ENCODE peak calls at places on chromosomes 4 and X, in nine cellular contexts. W is Panc1, J is cardiac muscle cell, U is thoracic aorta, T is adrenal gland, E is colonic mucosa, L is thyroid gland, B is lower lobe of right lung, Q is ovary. K is an unnamed sample.

GRCh38 chr4:81422591-81422990 is 49.1 kb downstream of the RASGEF1B start:
- DNase-seq in W (no peak), J (no peak), U (no peak), T (no peak), E (no peak), L (no peak), B (no peak), Q (no peak), K (no peak)

GRCh38 chr4:140635606-140636005 is 66.8 kb upstream of the UCP1 start:
- DNase-seq in W (no peak), J (peak; percentile 54), U (no peak), T (no peak), E (peak; percentile 34), L (no peak), B (peak; percentile 61), Q (no peak), K (peak; percentile 62)

GRCh38 chrX:103932133-103932532 is 30.3 kb upstream of the TMSB15B start:
- DNase-seq in W (no peak), J (no peak), U (no peak), T (no peak), E (no peak), L (no peak), B (no peak), Q (no peak), K (no peak)

GRCh38 chr4:121898150-121898549 is 27.9 kb upstream of the BBS7 start:
- DNase-seq in W (no peak), J (no peak), U (no peak), T (no peak), E (no peak), L (no peak), B (no peak), Q (no peak), K (no peak)

GRCh38 chr4:10078481-10079233 is 37.9 kb downstream of the WDR1 start:
- DNase-seq in W (no peak), J (no peak), U (no peak), T (no peak), E (no peak), L (peak; percentile 1), B (peak; percentile 32), Q (no peak), K (peak; percentile 34)

GRCh38 chr4:99847362-99847976 is 30.8 kb downstream of the DAPP1 start:
- DNase-seq in W (no peak), J (no peak), U (no peak), T (no peak), E (no peak), L (no peak), B (no peak), Q (no peak), K (no peak)

GRCh38 chr4:40199179-40199670 is 2.4 kb downstream of the RHOH start:
- DNase-seq in W (no peak), J (no peak), U (no peak), T (no peak), E (no peak), L (no peak), B (no peak), Q (no peak), K (no peak)

GRCh38 chr4:87543835-87544461 is 14.8 kb upstream of the SPARCL1 start:
- DNase-seq in W (no peak), J (peak; percentile 45), U (no peak), T (peak; percentile 22), E (no peak), L (no peak), B (no peak), Q (no peak), K (no peak)

GRCh38 chrX:34848281-34848680 is 94.3 kb upstream of the FAM47B start:
- DNase-seq in W (no peak), J (no peak), U (no peak), T (no peak), E (no peak), L (no peak), B (no peak), Q (no peak), K (no peak)

GRCh38 chrX:133215747-133216146 is 2.4 kb downstream of the TFDP3 start:
- DNase-seq in W (no peak), J (peak; percentile 65), U (no peak), T (no peak), E (peak; percentile 27), L (peak; percentile 10), B (no peak), Q (no peak), K (peak; percentile 50)

DNA sequence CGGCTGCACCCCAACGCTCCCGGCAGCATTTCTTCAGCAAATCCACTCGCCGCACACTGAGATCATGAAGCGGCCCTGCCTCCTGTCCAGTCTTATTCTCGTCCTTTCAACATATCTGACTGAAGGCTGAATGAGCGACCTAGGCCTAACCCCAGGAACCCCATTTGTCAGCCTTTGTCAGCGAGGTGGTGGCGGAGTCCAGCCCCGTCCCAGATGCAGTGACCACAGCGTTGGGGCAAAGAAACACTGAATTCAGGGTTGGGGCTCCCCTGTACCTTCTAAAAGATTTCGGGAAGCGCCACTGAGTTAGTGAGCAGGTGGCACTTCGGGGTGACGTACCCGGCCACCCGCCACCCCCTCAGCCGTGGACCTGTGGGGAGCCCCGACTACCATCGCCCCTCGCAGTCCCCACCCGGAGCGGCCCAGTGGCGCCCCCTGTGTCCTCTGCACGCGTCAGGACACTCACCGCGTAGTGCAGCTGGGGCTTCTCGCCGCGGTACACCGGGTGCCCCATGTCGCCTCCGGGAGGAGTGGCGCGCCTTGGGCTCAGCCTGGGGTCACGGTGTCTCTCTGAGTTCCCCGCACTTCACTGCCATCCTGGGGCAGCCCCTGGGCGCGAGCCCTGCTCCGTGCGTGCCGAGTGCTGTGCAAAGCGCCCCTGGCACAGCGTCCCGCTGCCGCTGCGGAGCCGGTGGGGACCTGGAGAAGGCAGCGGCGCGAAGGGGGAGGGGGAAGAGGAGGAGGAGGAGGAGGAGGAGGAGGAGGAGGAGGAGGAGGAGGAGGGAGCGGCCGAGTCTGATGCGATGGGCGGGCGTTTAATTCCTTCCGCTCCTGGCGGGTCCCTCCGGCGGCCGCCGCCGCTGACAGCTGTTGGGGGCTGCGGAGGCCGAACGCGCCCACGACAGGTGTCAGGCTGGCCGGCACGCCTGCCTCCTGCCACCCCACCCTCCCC is 134.1 kb downstream of the AMELX start:
- DNase-seq in W (no peak), J (peak; percentile 6), U (no peak), T (peak; percentile 29), E (peak; percentile 37), L (peak; percentile 72), B (peak; percentile 61), Q (peak; percentile 75), K (no peak)
- TF ChIP-seq CTCF in W (peak; percentile 24), J (peak; percentile 50), U (no peak), T (no peak), E (no peak), L (no peak), B (peak; percentile 36), Q (peak; percentile 66), K (no peak)

GRCh38 chr4:85128246-85129204 is 162.0 kb upstream of the WDFY3 start:
- DNase-seq in W (no peak), J (no peak), U (no peak), T (no peak), E (no peak), L (no peak), B (no peak), Q (no peak), K (no peak)
- H3K4me1 ChIP-seq in W (no peaks in the 10 kb centered on the region), J (no peaks in the 10 kb centered on the region), U (no peaks in the 10 kb centered on the region), T (peaks cover 7% of the 10 kb centered on the region), E (no peaks in the 10 kb centered on the region), L (no peaks in the 10 kb centered on the region), B (no peaks in the 10 kb centered on the region), Q (no peaks in the 10 kb centered on the region), K (no peaks in the 10 kb centered on the region)

DNA sequence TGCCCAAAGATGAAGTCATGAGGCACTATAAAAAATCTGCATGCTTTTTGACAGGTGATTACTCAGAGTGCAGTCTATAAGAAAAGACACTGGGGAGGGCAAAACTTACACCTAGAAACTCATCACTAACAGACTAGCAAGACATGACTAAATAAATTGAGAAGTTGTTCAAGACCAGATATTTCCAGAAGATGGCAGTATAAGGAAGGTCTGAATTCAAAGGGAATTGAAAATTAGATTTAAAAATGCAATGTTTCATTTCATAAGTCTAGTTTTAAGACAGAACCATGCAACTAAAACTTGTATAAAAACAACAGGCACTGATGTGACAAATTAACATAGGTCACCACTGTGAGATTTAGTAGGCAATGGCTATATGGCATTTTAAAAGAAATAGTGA is 232.5 kb upstream of the POF1B start:
- DNase-seq in W (no peak), J (no peak), U (no peak), T (no peak), E (no peak), L (no peak), B (no peak), Q (no peak), K (no peak)
- TF ChIP-seq CTCF in W (peak; percentile 37), J (no peak), U (no peak), T (peak; percentile 15), E (no peak), L (no peak), B (no peak), Q (no peak), K (no peak)

DNA sequence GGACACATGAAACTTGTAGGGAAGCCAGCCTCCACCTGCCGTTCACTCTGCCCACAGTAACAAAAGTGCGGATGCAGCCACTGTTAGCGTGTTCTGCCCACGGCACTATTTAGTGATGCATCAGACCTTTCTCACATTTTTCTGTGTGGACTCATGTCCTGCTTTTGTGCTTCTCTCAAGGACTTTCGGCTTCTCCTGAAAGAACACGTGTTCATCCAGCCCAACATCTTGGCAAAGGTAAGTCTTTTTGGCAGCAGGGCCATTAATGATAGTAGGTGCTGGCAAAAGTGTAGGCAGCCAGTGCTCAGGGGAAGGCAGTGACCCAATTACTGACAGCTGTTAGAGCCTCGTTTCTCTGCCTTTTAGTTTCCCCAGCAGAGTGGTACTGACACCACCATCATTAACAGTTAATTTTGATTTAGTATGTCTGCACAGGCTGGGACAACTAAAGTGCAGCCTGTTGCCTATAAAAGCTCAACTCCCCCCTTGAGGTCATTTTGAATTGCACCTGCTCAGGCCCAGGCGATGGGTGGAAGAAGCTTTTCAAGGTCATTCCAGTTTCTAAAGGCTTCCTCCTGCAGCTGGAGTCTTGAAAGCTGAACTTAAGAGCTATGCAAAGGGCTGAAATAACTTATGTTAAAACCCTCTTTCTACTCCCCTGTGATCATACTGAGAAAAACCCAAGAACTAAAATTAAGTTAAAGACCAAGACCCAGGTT is 54.5 kb upstream of the HPSE start:
- DNase-seq in W (no peak), J (no peak), U (no peak), T (peak; percentile 54), E (no peak), L (peak; percentile 20), B (no peak), Q (no peak), K (no peak)
- H3K4me1 ChIP-seq in W (no peaks in the 10 kb centered on the region), J (no peaks in the 10 kb centered on the region), U (no peaks in the 10 kb centered on the region), T (peaks cover 35% of the 10 kb centered on the region), E (no peaks in the 10 kb centered on the region), L (no peaks in the 10 kb centered on the region), B (no peaks in the 10 kb centered on the region), Q (no peaks in the 10 kb centered on the region), K (no peaks in the 10 kb centered on the region)